ENCODE peak calls at places on chromosomes 13 and 19, in nine cellular contexts. H, I, Y, U, Z, J, S, M and F are unnamed samples.

GRCh38 chr19:2415281-2415972 is 12.0 kb downstream of the TIMM13 start:
- DNase-seq in H (no peak), I (no peak), Y (no peak), U (no peak), Z (no peak), J (no peak), S (no peak), M (no peak), F (no peak)

GRCh38 chr19:38838208-38838985 is 6.8 kb upstream of the ECH1 start:
- DNase-seq in H (no peak), I (peak), Y (peak), U (no peak), Z (no peak), J (no peak), S (no peak), M (no peak), F (no peak)

GRCh38 chr13:112947796-112948195 is 21.2 kb upstream of the MCF2L start:
- DNase-seq in H (no peak), I (no peak), Y (no peak), U (no peak), Z (no peak), J (no peak), S (no peak), M (no peak), F (no peak)

GRCh38 chr13:93505104-93505952 is 278.7 kb downstream of the GPC6 start:
- DNase-seq in H (peak), I (no peak), Y (no peak), U (no peak), Z (no peak), J (no peak), S (no peak), M (peak), F (no peak)

GRCh38 chr13:87986639-87987250 is 315.6 kb downstream of the SLITRK5 start:
- DNase-seq in H (no peak), I (no peak), Y (no peak), U (no peak), Z (no peak), J (no peak), S (no peak), M (no peak), F (no peak)

GRCh38 chr13:23579072-23579885 is 9.1 kb downstream of the TNFRSF19 start:
- DNase-seq in H (peak), I (peak), Y (peak), U (peak), Z (peak), J (peak), S (peak), M (peak), F (peak)

GRCh38 chr19:23263396-23263795 is 13.2 kb upstream of the ZNF724 start:
- DNase-seq in H (no peak), I (no peak), Y (no peak), U (no peak), Z (no peak), J (no peak), S (no peak), M (no peak), F (no peak)

GRCh38 chr13:60018536-60018935 is 145.2 kb downstream of the DIAPH3 start:
- DNase-seq in H (no peak), I (no peak), Y (no peak), U (no peak), Z (no peak), J (no peak), S (no peak), M (no peak), F (no peak)

GRCh38 chr13:48333976-48334375 is 30.4 kb downstream of the RB1 start:
- DNase-seq in H (peak), I (no peak), Y (no peak), U (no peak), Z (no peak), J (no peak), S (no peak), M (peak), F (no peak)

GRCh38 chr19:49149652-49150105 is 5.5 kb downstream of the HRC start:
- DNase-seq in H (peak), I (no peak), Y (no peak), U (no peak), Z (no peak), J (no peak), S (peak), M (peak), F (no peak)

GRCh38 chr13:76016799-76017198 is 380.7 kb downstream of the LMO7 start:
- DNase-seq in H (peak), I (no peak), Y (peak), U (no peak), Z (no peak), J (no peak), S (no peak), M (peak), F (no peak)

GRCh38 chr19:19259741-19260140 is 13.4 kb downstream of the TM6SF2 start:
- DNase-seq in H (peak), I (no peak), Y (no peak), U (no peak), Z (no peak), J (no peak), S (no peak), M (peak), F (no peak)

GRCh38 chr13:109396266-109396665 is 390.1 kb downstream of the IRS2 start:
- DNase-seq in H (no peak), I (no peak), Y (no peak), U (no peak), Z (no peak), J (no peak), S (no peak), M (peak), F (no peak)

GRCh38 chr19:12790628-12791344 is 500 bp upstream of the JUNB start:
- DNase-seq in H (peak), I (peak), Y (peak), U (no peak), Z (no peak), J (no peak), S (no peak), M (no peak), F (no peak)

GRCh38 chr19:48644839-48645651 is 942 bp downstream of the CA11 start:
- DNase-seq in H (peak), I (peak), Y (peak), U (peak), Z (no peak), J (peak), S (peak), M (peak), F (peak)

GRCh38 chr13:113378825-113379224 is 14.9 kb upstream of the GRTP1 start:
- DNase-seq in H (no peak), I (no peak), Y (no peak), U (no peak), Z (no peak), J (no peak), S (no peak), M (no peak), F (no peak)

GRCh38 chr13:80504453-80504852 is 163.5 kb upstream of the SPRY2 start:
- DNase-seq in H (no peak), I (no peak), Y (no peak), U (no peak), Z (no peak), J (no peak), S (no peak), M (peak), F (no peak)

GRCh38 chr19:3047307-3048189 is 14.7 kb downstream of the TLE5 start:
- DNase-seq in H (peak), I (peak), Y (peak), U (peak), Z (no peak), J (peak), S (peak), M (peak), F (no peak)

GRCh38 chr13:50162001-50162400 is 146.8 kb downstream of the KCNRG start:
- DNase-seq in H (no peak), I (no peak), Y (no peak), U (no peak), Z (no peak), J (no peak), S (no peak), M (no peak), F (no peak)

GRCh38 chr13:30972888-30973377 is 40.5 kb downstream of the TEX26 start:
- DNase-seq in H (no peak), I (no peak), Y (no peak), U (no peak), Z (no peak), J (no peak), S (no peak), M (no peak), F (no peak)

GRCh38 chr19:44745386-44745831 is 3.1 kb upstream of the BCL3 start:
- DNase-seq in H (peak), I (no peak), Y (no peak), U (no peak), Z (no peak), J (no peak), S (peak), M (peak), F (no peak)

GRCh38 chr13:31204592-31204991 is 4.8 kb downstream of the B3GLCT start:
- DNase-seq in H (peak), I (no peak), Y (no peak), U (no peak), Z (no peak), J (no peak), S (no peak), M (peak), F (no peak)

GRCh38 chr19:47094557-47095517 is 18.7 kb downstream of the ZC3H4 start:
- DNase-seq in H (no peak), I (peak), Y (peak), U (peak), Z (no peak), J (peak), S (no peak), M (no peak), F (no peak)

GRCh38 chr19:58274771-58275199 is 4.0 kb upstream of the ZNF8 start:
- DNase-seq in H (no peak), I (no peak), Y (no peak), U (no peak), Z (no peak), J (no peak), S (no peak), M (peak), F (no peak)

GRCh38 chr13:20441879-20442278 is 83.8 kb downstream of the CRYL1 start:
- DNase-seq in H (no peak), I (no peak), Y (no peak), U (no peak), Z (no peak), J (no peak), S (no peak), M (peak), F (no peak)

GRCh38 chr13:59771272-59771671 is 392.5 kb downstream of the DIAPH3 start:
- DNase-seq in H (peak), I (no peak), Y (no peak), U (no peak), Z (no peak), J (no peak), S (no peak), M (peak), F (no peak)

GRCh38 chr13:100394005-100394695 is 194.4 kb downstream of the GGACT start:
- DNase-seq in H (peak), I (no peak), Y (peak), U (no peak), Z (no peak), J (no peak), S (no peak), M (peak), F (no peak)

GRCh38 chr19:40234429-40235237 is 8.1 kb upstream of the CCNP start:
- DNase-seq in H (no peak), I (no peak), Y (no peak), U (no peak), Z (no peak), J (no peak), S (no peak), M (no peak), F (no peak)

GRCh38 chr19:45142016-45142727 is 18.6 kb downstream of the NKPD1 start:
- DNase-seq in H (no peak), I (no peak), Y (no peak), U (no peak), Z (no peak), J (no peak), S (no peak), M (no peak), F (no peak)

GRCh38 chr19:49417090-49417489 is 6.2 kb downstream of the PTH2 start:
- DNase-seq in H (no peak), I (no peak), Y (no peak), U (no peak), Z (no peak), J (no peak), S (no peak), M (no peak), F (no peak)

GRCh38 chr13:103810026-103810425 is 743.8 kb upstream of the SLC10A2 start:
- DNase-seq in H (no peak), I (no peak), Y (no peak), U (no peak), Z (no peak), J (no peak), S (no peak), M (no peak), F (no peak)

GRCh38 chr13:23616228-23616627 is 46.0 kb downstream of the TNFRSF19 start:
- DNase-seq in H (no peak), I (no peak), Y (no peak), U (no peak), Z (no peak), J (no peak), S (no peak), M (no peak), F (no peak)

GRCh38 chr13:99370476-99371272 is 63.5 kb upstream of the GPR183 start:
- DNase-seq in H (no peak), I (peak), Y (no peak), U (no peak), Z (no peak), J (no peak), S (no peak), M (no peak), F (no peak)